ENCODE peak calls at places on chromosomes 5 and 9, in seven cellular contexts. I, W, Z, X, L, Q and B are unnamed samples.

GRCh38 chr5:79070002-79070567 is 518 bp downstream of the BHMT2 start:
- DNase-seq in I (no peak), W (peak; percentile 13), Z (peak; percentile 59), X (peak; percentile 50), L (peak; percentile 62), Q (peak; percentile 38), B (no peak)

GRCh38 chr9:74770508-74771261 is 117.0 kb downstream of the TRPM6 start:
- DNase-seq in I (no peak), W (peak; percentile 36), Z (peak; percentile 41), X (no peak), L (no peak), Q (no peak), B (peak; percentile 7)

GRCh38 chr5:139459451-139459934 is 3.0 kb downstream of the ECSCR start:
- DNase-seq in I (no peak), W (peak; percentile 19), Z (no peak), X (no peak), L (no peak), Q (no peak), B (no peak)

GRCh38 chr5:95375591-95375990 is 15.6 kb upstream of the FAM81B start:
- DNase-seq in I (no peak), W (no peak), Z (no peak), X (no peak), L (no peak), Q (peak; percentile 2), B (no peak)

GRCh38 chr5:78778538-78778937 is 130.0 kb upstream of the LHFPL2 start:
- DNase-seq in I (no peak), W (no peak), Z (peak; percentile 64), X (no peak), L (no peak), Q (peak; percentile 13), B (no peak)

GRCh38 chr9:114549677-114550330 is 37.8 kb upstream of the ATP6V1G1 start:
- DNase-seq in I (no peak), W (no peak), Z (peak; percentile 34), X (no peak), L (no peak), Q (no peak), B (no peak)

GRCh38 chr5:138282918-138283742 is 8.7 kb upstream of the GFRA3 start:
- DNase-seq in I (peak; percentile 62), W (peak; percentile 52), Z (peak; percentile 67), X (no peak), L (no peak), Q (peak; percentile 44), B (no peak)

GRCh38 chr5:102421647-102422046 is 77.2 kb downstream of the SLCO6A1 start:
- DNase-seq in I (no peak), W (peak; percentile 29), Z (no peak), X (peak; percentile 44), L (peak; percentile 60), Q (no peak), B (no peak)

GRCh38 chr9:85258823-85259370 is 482.9 kb downstream of the AGTPBP1 start:
- DNase-seq in I (no peak), W (peak; percentile 71), Z (peak; percentile 89), X (peak; percentile 65), L (peak; percentile 60), Q (peak; percentile 7), B (no peak)

GRCh38 chr5:64108674-64109073 is 57.0 kb upstream of the RNF180 start:
- DNase-seq in I (no peak), W (no peak), Z (no peak), X (no peak), L (no peak), Q (no peak), B (no peak)

GRCh38 chr5:114434396-114435219 is 72.7 kb downstream of the KCNN2 start:
- DNase-seq in I (no peak), W (no peak), Z (no peak), X (no peak), L (no peak), Q (no peak), B (no peak)

GRCh38 chr5:141826674-141827073 is 51.5 kb downstream of the PCDH1 start:
- DNase-seq in I (no peak), W (no peak), Z (peak; percentile 29), X (no peak), L (no peak), Q (no peak), B (no peak)

GRCh38 chr5:157460921-157461792 is 1.1 kb downstream of the NIPAL4 start:
- DNase-seq in I (no peak), W (no peak), Z (no peak), X (no peak), L (no peak), Q (no peak), B (no peak)

GRCh38 chr5:150152636-150153462 is 2.8 kb downstream of the PDGFRB start:
- DNase-seq in I (no peak), W (no peak), Z (peak; percentile 58), X (no peak), L (no peak), Q (peak; percentile 56), B (no peak)

GRCh38 chr5:85681871-85682270 is 935.9 kb upstream of the COX7C start:
- DNase-seq in I (no peak), W (no peak), Z (no peak), X (no peak), L (no peak), Q (no peak), B (no peak)

GRCh38 chr5:25614466-25614865 is 969.7 kb upstream of the CDH10 start:
- DNase-seq in I (no peak), W (no peak), Z (no peak), X (no peak), L (no peak), Q (no peak), B (no peak)

DNA sequence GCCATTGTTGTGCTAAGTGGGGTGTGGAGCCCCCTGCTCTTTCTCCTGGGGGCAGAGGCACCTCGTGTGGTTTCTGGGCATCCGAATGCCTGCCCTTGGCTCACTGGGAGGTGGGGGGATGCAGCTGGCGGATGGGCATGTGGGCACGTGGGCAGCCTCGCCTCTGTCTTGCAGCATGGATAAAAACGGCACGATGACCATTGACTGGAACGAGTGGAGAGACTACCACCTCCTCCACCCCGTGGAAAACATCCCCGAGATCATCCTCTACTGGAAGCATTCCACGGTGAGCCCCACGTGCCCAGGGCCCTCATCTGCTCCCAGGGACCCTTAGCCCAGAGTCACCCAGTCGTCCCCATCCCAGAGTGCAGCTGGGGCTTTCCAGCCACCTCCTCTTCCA is 25.3 kb downstream of the PTGES2 start:
- DNase-seq in I (no peak), W (no peak), Z (no peak), X (no peak), L (peak; percentile 75), Q (no peak), B (no peak)
- H3K36me3 ChIP-seq in I (peaks cover 65% of the 10 kb centered on the region), W (peaks cover 15% of the 10 kb centered on the region), Z (peaks cover 17% of the 10 kb centered on the region), X (peaks cover 11% of the 10 kb centered on the region), L (peaks cover 12% of the 10 kb centered on the region), Q (peaks cover 61% of the 10 kb centered on the region), B (peaks cover 47% of the 10 kb centered on the region)

GRCh38 chr5:80191991-80192398 is 63.9 kb downstream of the SERINC5 start:
- DNase-seq in I (no peak), W (no peak), Z (peak; percentile 22), X (no peak), L (no peak), Q (no peak), B (no peak)

GRCh38 chr5:80191397-80191796 is 64.5 kb downstream of the SERINC5 start:
- DNase-seq in I (no peak), W (no peak), Z (no peak), X (no peak), L (no peak), Q (no peak), B (no peak)

GRCh38 chr5:80193421-80193820 is 62.4 kb downstream of the SERINC5 start:
- DNase-seq in I (no peak), W (no peak), Z (no peak), X (no peak), L (no peak), Q (no peak), B (no peak)

GRCh38 chr5:80190960-80191359 is 64.9 kb downstream of the SERINC5 start:
- DNase-seq in I (no peak), W (no peak), Z (no peak), X (no peak), L (no peak), Q (no peak), B (no peak)

DNA sequence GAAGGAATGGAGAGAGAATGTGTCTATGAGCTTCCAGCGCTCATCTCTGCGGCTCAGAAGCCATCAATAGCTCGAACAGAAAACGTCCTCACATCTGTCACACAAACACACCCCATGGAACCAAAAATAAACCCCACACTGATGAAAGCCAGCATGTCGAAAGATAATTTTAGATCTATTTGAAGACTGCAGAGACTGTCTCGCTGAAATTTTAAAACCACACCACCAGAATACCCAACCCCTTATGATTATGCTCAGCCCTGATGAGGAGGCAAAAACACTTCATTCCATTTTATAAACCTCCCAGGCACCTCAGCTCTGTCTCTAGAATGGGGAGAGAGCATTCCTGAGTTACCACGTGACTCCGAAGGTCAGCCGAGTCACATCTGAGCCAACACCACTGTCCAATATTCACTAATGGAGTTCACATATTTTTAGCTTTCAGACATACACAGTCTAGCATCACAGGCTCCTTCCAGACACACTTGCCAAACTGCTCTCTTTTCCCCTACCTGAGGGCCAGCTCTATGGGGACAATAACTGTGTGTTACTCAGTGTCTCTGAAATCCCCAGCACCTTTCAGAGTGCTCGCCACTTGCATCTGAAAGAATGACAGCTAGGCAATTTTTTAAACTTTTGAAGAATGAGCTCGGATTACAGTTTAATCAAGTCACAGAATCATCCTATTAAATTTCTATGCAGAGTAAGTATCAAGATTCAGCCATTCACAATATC is 63.2 kb downstream of the SERINC5 start:
- DNase-seq in I (no peak), W (peak; percentile 27), Z (peak; percentile 46), X (no peak), L (no peak), Q (peak; percentile 17), B (no peak)
- H3K4me3 ChIP-seq in I (no peak overlapping the region), W (no peak overlapping the region), Z (peak overlapping the region; percentile 40), X (no peak overlapping the region), L (no peak overlapping the region), Q (peak overlapping the region; percentile 18), B (peak overlapping the region; percentile 11)

DNA sequence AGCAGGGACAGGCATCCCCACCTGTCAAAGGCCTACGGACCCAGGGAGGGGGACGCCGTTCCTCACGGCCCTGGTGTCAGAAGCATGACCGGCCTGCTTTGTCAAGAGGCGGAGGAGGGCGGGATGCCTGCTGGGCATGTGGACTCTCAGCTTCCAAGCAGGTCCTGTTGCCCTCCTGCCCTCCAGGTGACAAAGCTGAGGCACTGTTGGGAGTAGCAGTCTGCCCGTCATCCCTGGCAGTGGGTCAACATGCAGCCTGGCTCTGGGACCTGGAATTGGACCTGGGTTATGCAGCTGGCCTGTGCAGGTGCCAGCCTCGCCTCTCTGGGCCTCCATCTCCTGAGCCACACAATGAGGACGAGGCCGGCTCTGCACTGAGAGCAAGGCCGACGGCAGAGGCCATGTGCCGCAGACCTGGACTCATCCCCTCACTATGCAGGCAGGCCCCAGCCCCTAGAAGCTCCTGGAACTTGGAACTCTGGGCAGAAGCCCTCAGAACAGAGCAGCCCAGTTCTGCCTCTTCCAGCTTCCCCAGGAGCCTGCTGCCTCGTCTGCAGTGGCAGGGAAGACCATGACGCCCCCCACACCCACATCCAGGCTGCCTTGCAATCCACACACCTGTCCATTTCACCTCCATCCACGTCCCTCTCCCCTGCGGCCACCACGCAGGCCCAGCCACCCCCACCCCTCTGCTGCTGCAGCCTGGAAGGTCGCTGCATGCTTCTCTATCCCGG is 20.8 kb upstream of the FCN1 start:
- DNase-seq in I (no peak), W (no peak), Z (no peak), X (peak; percentile 38), L (peak; percentile 51), Q (no peak), B (no peak)
- H3K4me1 ChIP-seq in I (peaks cover 5% of the 10 kb centered on the region), W (peaks cover 16% of the 10 kb centered on the region), Z (no peaks in the 10 kb centered on the region), X (no peaks in the 10 kb centered on the region), L (no peaks in the 10 kb centered on the region), Q (peaks cover 18% of the 10 kb centered on the region), B (no peaks in the 10 kb centered on the region)

DNA sequence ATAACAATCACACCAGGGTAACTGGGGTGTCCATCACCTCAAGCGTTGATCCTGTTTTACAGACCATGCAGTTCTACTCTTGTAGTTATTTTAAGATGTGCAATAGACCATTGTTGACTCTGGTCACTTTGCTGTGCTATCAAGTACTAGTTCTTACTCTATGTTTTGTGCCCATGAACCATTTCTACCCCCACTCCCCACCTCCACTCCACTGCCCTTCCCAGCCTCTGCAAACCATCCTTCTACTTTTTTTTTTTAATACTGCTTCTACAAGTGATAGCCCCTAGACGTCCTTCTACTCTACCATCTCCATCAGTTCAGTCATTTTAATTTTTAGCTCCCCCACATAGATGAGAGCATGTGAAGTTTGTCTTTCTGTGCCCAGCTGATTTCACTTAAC is 38.8 kb downstream of the EHMT1 start:
- DNase-seq in I (no peak), W (no peak), Z (no peak), X (no peak), L (no peak), Q (no peak), B (no peak)
- H3K36me3 ChIP-seq in I (peaks cover 7% of the 10 kb centered on the region), W (no peaks in the 10 kb centered on the region), Z (no peaks in the 10 kb centered on the region), X (peaks cover 3% of the 10 kb centered on the region), L (no peaks in the 10 kb centered on the region), Q (peaks cover 8% of the 10 kb centered on the region), B (no peaks in the 10 kb centered on the region)